ENCODE peak calls at places on chromosomes 7 and 10, in nine cellular contexts. N, U, Q, M, X, R, A, I and W are unnamed samples.

GRCh38 chr10:101724446-101724845 is 29.5 kb upstream of the FBXW4 start:
- DNase-seq in N (no peak), U (no peak), Q (no peak), M (no peak), X (no peak), R (no peak), A (no peak), I (no peak), W (no peak)

GRCh38 chr7:41984888-41985287 is 252.1 kb downstream of the GLI3 start:
- DNase-seq in N (no peak), U (no peak), Q (peak; percentile 48), M (no peak), X (peak; percentile 42), R (no peak), A (no peak), I (no peak), W (no peak)

GRCh38 chr10:42859256-42859655 is 76.7 kb downstream of the BMS1 start:
- DNase-seq in N (no peak), U (no peak), Q (no peak), M (no peak), X (no peak), R (no peak), A (no peak), I (no peak), W (no peak)

GRCh38 chr7:44463169-44463808 is 27.2 kb downstream of the NUDCD3 start:
- DNase-seq in N (no peak), U (no peak), Q (peak; percentile 36), M (no peak), X (no peak), R (peak; percentile 15), A (peak; percentile 29), I (no peak), W (no peak)

GRCh38 chr10:47027812-47028260 is 116.6 kb downstream of the PTPN20 start:
- DNase-seq in N (no peak), U (peak; percentile 24), Q (no peak), M (no peak), X (no peak), R (no peak), A (no peak), I (no peak), W (peak; percentile 59)

GRCh38 chr7:27693794-27694193 is 31.1 kb upstream of the HIBADH start:
- DNase-seq in N (peak; percentile 28), U (no peak), Q (no peak), M (no peak), X (no peak), R (peak; percentile 11), A (no peak), I (no peak), W (no peak)

GRCh38 chr7:131182446-131183075 is 145.1 kb upstream of the MKLN1 start:
- DNase-seq in N (no peak), U (no peak), Q (no peak), M (no peak), X (no peak), R (no peak), A (no peak), I (no peak), W (no peak)

GRCh38 chr10:16756561-16757221 is 60.5 kb downstream of the RSU1 start:
- DNase-seq in N (no peak), U (no peak), Q (peak; percentile 65), M (no peak), X (no peak), R (no peak), A (no peak), I (no peak), W (no peak)

GRCh38 chr7:37901236-37901827 is 15.3 kb downstream of the SFRP4 start:
- DNase-seq in N (no peak), U (no peak), Q (peak; percentile 74), M (no peak), X (peak; percentile 6), R (peak; percentile 74), A (peak; percentile 40), I (no peak), W (no peak)

GRCh38 chr7:155470686-155471638 is 13.0 kb downstream of the EN2 start:
- DNase-seq in N (no peak), U (peak; percentile 69), Q (no peak), M (no peak), X (peak; percentile 33), R (peak; percentile 27), A (no peak), I (no peak), W (peak; percentile 29)

GRCh38 chr10:79004311-79004710 is 64.5 kb upstream of the ZMIZ1 start:
- DNase-seq in N (no peak), U (no peak), Q (no peak), M (no peak), X (peak; percentile 6), R (no peak), A (no peak), I (no peak), W (no peak)

GRCh38 chr10:68829952-68830351 is 2.6 kb downstream of the STOX1 start:
- DNase-seq in N (no peak), U (no peak), Q (no peak), M (no peak), X (no peak), R (no peak), A (no peak), I (no peak), W (peak; percentile 21)

GRCh38 chr7:17807242-17807641 is 133.1 kb downstream of the SNX13 start:
- DNase-seq in N (no peak), U (peak; percentile 67), Q (no peak), M (no peak), X (no peak), R (peak; percentile 51), A (peak; percentile 20), I (no peak), W (no peak)

GRCh38 chr10:32109603-32110002 is 53.4 kb upstream of the KIF5B start:
- DNase-seq in N (no peak), U (no peak), Q (no peak), M (no peak), X (no peak), R (peak; percentile 51), A (no peak), I (no peak), W (no peak)

GRCh38 chr7:75737856-75738603 is 711 bp downstream of the HIP1 start:
- DNase-seq in N (no peak), U (peak; percentile 80), Q (peak; percentile 38), M (peak; percentile 48), X (no peak), R (peak; percentile 59), A (no peak), I (no peak), W (no peak)

GRCh38 chr7:50119815-50120637 is 27.0 kb upstream of the ZPBP start:
- DNase-seq in N (no peak), U (peak; percentile 82), Q (no peak), M (no peak), X (no peak), R (peak; percentile 75), A (peak; percentile 25), I (no peak), W (no peak)

GRCh38 chr10:12405342-12406320 is 56.3 kb downstream of the CAMK1D start:
- DNase-seq in N (no peak), U (no peak), Q (no peak), M (no peak), X (no peak), R (peak; percentile 16), A (no peak), I (no peak), W (no peak)
- TF ChIP-seq CTCF in N (no peak), U (peak; percentile 30), Q (no peak), M (no peak), X (no peak), R (peak; percentile 38), A (no peak), I (no peak), W (no peak)

GRCh38 chr10:58740620-58741369 is 228.1 kb downstream of the BICC1 start:
- DNase-seq in N (no peak), U (no peak), Q (no peak), M (no peak), X (no peak), R (no peak), A (no peak), I (peak; percentile 53), W (no peak)

GRCh38 chr10:58746470-58747185 is 234.0 kb downstream of the BICC1 start:
- DNase-seq in N (no peak), U (no peak), Q (no peak), M (no peak), X (no peak), R (peak; percentile 43), A (no peak), I (no peak), W (no peak)

GRCh38 chr10:58743466-58744115 is 230.9 kb downstream of the BICC1 start:
- DNase-seq in N (no peak), U (no peak), Q (peak; percentile 74), M (no peak), X (no peak), R (peak; percentile 79), A (no peak), I (no peak), W (no peak)

GRCh38 chr10:58742141-58742540 is 229.5 kb downstream of the BICC1 start:
- DNase-seq in N (no peak), U (no peak), Q (no peak), M (no peak), X (no peak), R (no peak), A (no peak), I (no peak), W (no peak)

DNA sequence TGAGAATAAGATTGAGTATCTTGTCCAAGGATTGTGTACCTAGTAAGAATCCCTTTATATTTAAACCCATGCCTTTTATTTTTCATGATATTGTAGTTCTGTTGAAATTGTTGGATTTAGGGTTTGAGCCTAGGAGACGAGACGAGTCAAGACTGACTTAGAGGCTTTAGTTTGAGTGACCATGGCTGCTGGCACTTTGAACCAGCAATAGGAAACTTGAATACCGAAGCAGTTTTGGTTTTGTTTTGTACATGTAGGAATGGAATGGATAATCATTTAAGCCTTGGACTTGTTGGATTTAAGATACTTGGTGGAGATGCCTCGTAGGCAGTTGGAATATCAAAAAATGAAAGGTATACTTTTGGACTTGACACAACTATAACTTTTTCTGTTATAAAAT is 229.0 kb downstream of the BICC1 start:
- DNase-seq in N (no peak), U (no peak), Q (no peak), M (no peak), X (no peak), R (no peak), A (no peak), I (no peak), W (no peak)
- H3K36me3 ChIP-seq in N (no peaks in the 10 kb centered on the region), U (no peaks in the 10 kb centered on the region), Q (no peaks in the 10 kb centered on the region), M (no peaks in the 10 kb centered on the region), X (no peaks in the 10 kb centered on the region), R (no peaks in the 10 kb centered on the region), A (no peaks in the 10 kb centered on the region), I (no peaks in the 10 kb centered on the region), W (no peaks in the 10 kb centered on the region)

DNA sequence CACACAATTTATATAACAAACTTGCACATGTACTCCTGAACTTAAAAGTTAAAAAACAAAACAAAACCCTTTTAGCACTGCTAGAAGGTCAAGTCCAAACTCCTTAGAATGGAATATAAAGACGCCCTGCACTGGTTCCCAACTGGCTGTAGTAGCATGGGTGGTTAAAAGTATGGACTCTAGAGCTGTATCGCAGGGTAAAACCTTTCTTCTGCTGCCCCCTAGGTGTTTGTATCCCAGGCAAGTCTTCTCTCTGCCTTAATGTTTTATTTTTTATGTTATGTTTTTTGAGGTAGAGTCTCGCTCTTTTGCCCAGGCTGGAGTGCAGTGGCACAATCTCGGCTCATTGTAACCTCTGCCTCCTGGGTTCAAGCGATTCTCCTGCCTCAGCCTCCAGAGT is 35.2 kb downstream of the LSMEM1 start:
- DNase-seq in N (no peak), U (peak; percentile 33), Q (no peak), M (no peak), X (no peak), R (peak; percentile 32), A (no peak), I (no peak), W (no peak)
- TF ChIP-seq CTCF in N (no peak), U (peak; percentile 48), Q (no peak), M (no peak), X (no peak), R (peak; percentile 42), A (peak; percentile 23), I (no peak), W (no peak)

GRCh38 chr10:104025524-104025923 is 58.6 kb downstream of the SLK start:
- DNase-seq in N (no peak), U (no peak), Q (no peak), M (no peak), X (no peak), R (no peak), A (no peak), I (no peak), W (no peak)
- H3K36me3 ChIP-seq in N (peaks cover 13% of the 10 kb centered on the region), U (peaks cover 78% of the 10 kb centered on the region), Q (peaks cover 18% of the 10 kb centered on the region), M (no peaks in the 10 kb centered on the region), X (peaks cover 51% of the 10 kb centered on the region), R (no peaks in the 10 kb centered on the region), A (peaks cover 75% of the 10 kb centered on the region), I (peaks cover 55% of the 10 kb centered on the region), W (peaks cover 97% of the 10 kb centered on the region)